ENCODE peak calls at places on chromosomes 3 and 15, in seven cellular contexts. E is fibroblast of lung, Y is mesothelial cell of epicardium, S is BJ, A is neural crest cell, H is thoracic aorta, K is psoas muscle. X is an unnamed sample.
A peak's percentile ranks its signal among the peaks of the same experiment; 100 is the strongest.

GRCh38 chr3:197960694-197961581 is 921 bp downstream of the LMLN start:
- DNase-seq in E (peak; percentile 24), S (no peak), H (peak; percentile 25), K (peak; percentile 30), Y (peak; percentile 40), A (no peak), X (no peak)

GRCh38 chr3:152968388-152969024 is 133.6 kb downstream of the P2RY1 start:
- DNase-seq in K (no peak), S (no peak), E (peak; percentile 64), Y (no peak), A (no peak), H (no peak), X (no peak)

GRCh38 chr3:111547645-111548044 is 5.6 kb downstream of the CD96 start:
- DNase-seq in S (no peak), K (no peak), Y (no peak), H (no peak), E (no peak), A (no peak), X (no peak)

GRCh38 chr15:71973366-71973765 is 144.6 kb downstream of the MYO9A start:
- DNase-seq in E (peak; percentile 9), K (no peak), A (no peak), H (no peak), S (no peak), Y (no peak), X (no peak)

GRCh38 chr3:141336672-141337522 is 31.4 kb upstream of the ZBTB38 start:
- DNase-seq in E (peak; percentile 68), A (no peak), K (no peak), H (no peak), Y (no peak), S (peak; percentile 51), X (no peak)

GRCh38 chr15:38048001-38048455 is 113.6 kb downstream of the TMCO5A start:
- DNase-seq in K (no peak), S (no peak), H (no peak), A (no peak), Y (no peak), E (no peak), X (no peak)

GRCh38 chr3:13599887-13600450 is 51.0 kb downstream of the FBLN2 start:
- DNase-seq in S (no peak), A (no peak), H (no peak), E (no peak), K (no peak), Y (no peak), X (no peak)

GRCh38 chr3:133927543-133928066 is 31.9 kb upstream of the RAB6B start:
- DNase-seq in E (peak; percentile 29), H (no peak), K (peak; percentile 73), S (no peak), A (peak; percentile 70), Y (peak; percentile 83), X (peak; percentile 58)

GRCh38 chr15:31297221-31297879 is 29.3 kb upstream of the KLF13 start:
- DNase-seq in S (no peak), A (no peak), E (no peak), H (no peak), K (no peak), Y (no peak), X (no peak)

GRCh38 chr3:127680146-127680661 is 7.5 kb downstream of the ABTB1 start:
- DNase-seq in K (no peak), H (no peak), S (no peak), Y (peak; percentile 21), A (no peak), E (no peak), X (peak; percentile 23)

DNA sequence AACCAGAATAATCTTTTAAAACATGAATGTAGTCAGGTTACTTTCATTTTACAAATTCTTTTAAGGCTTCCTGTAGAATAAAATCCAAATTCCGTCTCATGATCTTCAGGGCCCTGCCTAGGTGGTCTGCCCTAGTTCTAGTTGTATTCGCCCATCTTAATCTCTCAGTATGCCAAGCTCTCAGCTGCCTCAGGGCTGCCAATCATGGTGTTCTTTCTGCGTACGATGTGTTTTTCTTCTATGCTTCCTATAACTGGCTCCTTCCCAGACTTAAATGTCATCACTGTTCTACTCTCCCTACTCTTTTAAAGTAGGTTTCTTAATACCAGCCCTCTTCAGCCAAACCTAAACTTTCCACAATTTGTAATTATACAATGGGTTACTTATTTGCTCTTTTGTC is 107.4 kb downstream of the GREM1 start:
- DNase-seq in Y (no peak), E (peak; percentile 59), S (no peak), A (no peak), K (no peak), H (no peak), X (no peak)
- TF ChIP-seq CTCF in Y (no peak), E (no peak), S (no peak), A (no peak), K (no peak), H (no peak), X (no peak)

DNA sequence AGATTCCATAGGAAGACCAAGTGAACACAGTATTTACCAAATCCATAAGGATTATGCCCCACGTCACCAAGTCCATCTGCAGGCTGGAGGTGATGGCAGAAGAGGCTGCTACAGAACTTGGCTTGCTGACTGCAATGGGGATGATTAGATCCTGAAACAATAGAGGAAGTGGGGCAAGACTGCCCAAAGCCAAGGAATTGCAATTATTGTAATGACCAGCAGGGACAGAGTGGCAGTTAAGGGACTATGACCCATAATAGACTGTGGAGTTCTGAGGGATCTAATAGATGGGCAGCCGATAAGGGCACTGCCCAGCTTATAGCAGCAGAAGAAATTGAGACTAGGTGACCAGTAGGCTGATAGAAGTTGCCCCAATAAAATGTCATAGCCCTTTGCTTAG is 108.4 kb downstream of the MINAR1 start:
- DNase-seq in A (no peak), E (no peak), S (no peak), Y (no peak), H (no peak), K (no peak), X (no peak)
- TF ChIP-seq CTCF in A (peak; percentile 20), E (no peak), S (no peak), Y (peak; percentile 15), H (no peak), K (no peak), X (peak; percentile 46)

GRCh38 chr3:37574177-37574958 is 287.3 kb upstream of the CTDSPL start:
- DNase-seq in E (no peak), S (no peak), Y (no peak), H (no peak), A (no peak), K (no peak), X (no peak)

GRCh38 chr3:37575284-37575683 is 286.4 kb upstream of the CTDSPL start:
- DNase-seq in K (no peak), E (no peak), Y (no peak), S (no peak), H (no peak), A (no peak), X (no peak)

GRCh38 chr3:37569991-37570390 is 291.7 kb upstream of the CTDSPL start:
- DNase-seq in S (no peak), A (no peak), E (no peak), K (no peak), H (no peak), Y (no peak), X (no peak)

DNA sequence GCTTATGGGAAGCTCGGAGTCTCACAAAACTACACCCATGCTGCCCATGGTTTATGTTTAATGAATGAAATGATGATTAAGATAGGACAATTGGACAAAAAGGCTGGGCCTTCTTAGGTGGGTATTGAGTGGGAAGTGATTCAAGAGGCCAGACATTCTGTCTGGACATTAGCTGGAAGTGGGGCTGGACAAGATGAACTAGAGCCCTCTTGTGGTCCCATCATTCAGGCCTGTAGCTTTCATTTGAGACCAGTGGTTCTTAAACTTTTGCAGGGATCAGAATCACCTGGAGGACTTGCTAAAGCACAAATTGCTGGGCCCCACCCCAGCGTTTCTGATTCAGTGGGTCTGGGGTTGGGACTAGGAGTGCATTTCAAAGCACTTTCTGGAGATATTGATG is 290.4 kb upstream of the CTDSPL start:
- DNase-seq in K (no peak), A (no peak), Y (no peak), E (peak; percentile 18), H (no peak), S (no peak), X (no peak)
- TF ChIP-seq CTCF in K (no peak), A (no peak), Y (no peak), E (peak; percentile 32), H (no peak), S (peak; percentile 2), X (no peak)

GRCh38 chr3:158570999-158571702 is at the start of gene MLF1:
- DNase-seq in E (peak; percentile 94), Y (peak; percentile 97), K (peak; percentile 95), A (peak; percentile 92), S (peak; percentile 67), H (peak; percentile 93), X (peak; percentile 97)
- TF ChIP-seq CTCF in E (no peak), Y (no peak), K (no peak), A (no peak), S (no peak), H (no peak), X (no peak)

GRCh38 chr3:80063535-80063934 is 295.7 kb upstream of the ROBO1 start:
- DNase-seq in A (no peak), S (no peak), K (no peak), Y (no peak), E (no peak), H (no peak), X (no peak)

DNA sequence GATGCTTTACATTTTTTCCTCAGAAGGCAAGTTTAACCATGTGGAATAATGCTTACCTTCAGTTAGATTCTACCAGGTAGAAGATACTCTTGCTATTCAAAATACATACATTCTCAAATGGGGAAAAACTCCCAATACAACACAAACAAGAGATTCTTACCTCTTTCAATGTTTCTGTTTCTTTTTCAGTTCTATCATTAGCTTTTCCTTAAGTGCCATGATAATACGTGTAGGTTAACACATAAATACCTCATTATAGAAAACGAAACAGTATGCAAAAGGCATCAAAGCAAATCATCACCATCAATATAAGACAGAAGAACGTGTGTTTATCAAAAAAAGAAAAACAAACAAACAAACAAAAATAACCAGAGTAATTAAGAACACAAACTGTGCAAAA is 300.7 kb upstream of the ROBO1 start:
- DNase-seq in S (no peak), Y (no peak), H (no peak), K (no peak), A (no peak), E (no peak), X (no peak)
- TF ChIP-seq CTCF in S (no peak), Y (no peak), H (no peak), K (no peak), A (no peak), E (no peak), X (no peak)

GRCh38 chr3:112767177-112767576 is 79.5 kb downstream of the CD200R1L start:
- DNase-seq in E (no peak), A (no peak), S (no peak), H (no peak), Y (no peak), K (no peak), X (no peak)
- TF ChIP-seq CTCF in E (no peak), A (no peak), S (no peak), H (no peak), Y (no peak), K (no peak), X (no peak)

X was measured in H9.